ENCODE peak calls at places on chromosome 22, in eight cellular contexts. M is colonic mucosa, N is MM.1S, Q is IMR-90, A is DND-41, O is mesendoderm, D is HepG2, B is mammary epithelial cell. U is an unnamed sample.

GRCh38 chr22:36256474-36256873 is 3.5 kb downstream of the APOL1 start:
- DNase-seq in A (no peak), O (no peak), N (no peak), B (no peak), M (no peak), D (no peak), Q (peak; percentile 55), U (no peak)

GRCh38 chr22:19290400-19291217 is 910 bp downstream of the CLTCL1 start:
- DNase-seq in Q (no peak), M (no peak), D (peak; percentile 10), B (no peak), N (no peak), O (no peak), A (no peak), U (no peak)

GRCh38 chr22:48659393-48659792 is 1168.3 kb downstream of the BRD1 start:
- DNase-seq in A (no peak), O (no peak), B (no peak), M (no peak), N (no peak), Q (no peak), D (no peak), U (no peak)

GRCh38 chr22:26321469-26321913 is 107.6 kb upstream of the ASPHD2 start:
- DNase-seq in A (no peak), M (no peak), D (no peak), N (no peak), O (peak; percentile 70), B (no peak), Q (peak; percentile 45), U (no peak)

GRCh38 chr22:45154383-45154782 is 9.3 kb upstream of the NUP50 start:
- DNase-seq in N (no peak), A (no peak), D (no peak), Q (peak; percentile 67), M (no peak), O (no peak), B (no peak), U (no peak)

GRCh38 chr22:46797355-46797754 is 34.9 kb downstream of the TBC1D22A start:
- DNase-seq in N (no peak), D (peak; percentile 12), B (peak; percentile 39), A (no peak), O (peak; percentile 56), M (no peak), Q (peak; percentile 55), U (no peak)

GRCh38 chr22:46547883-46548244 is 10.4 kb upstream of the CELSR1 start:
- DNase-seq in N (no peak), Q (peak; percentile 92), B (peak; percentile 71), D (peak; percentile 58), O (no peak), M (no peak), A (no peak), U (no peak)

GRCh38 chr22:35452351-35452781 is 52.4 kb downstream of the MCM5 start:
- DNase-seq in O (no peak), B (no peak), N (no peak), M (peak; percentile 86), D (no peak), A (no peak), Q (no peak), U (no peak)

GRCh38 chr22:42655693-42656092 is 6.5 kb upstream of the CYB5R3 start:
- DNase-seq in B (no peak), M (no peak), O (peak; percentile 53), A (no peak), D (no peak), N (peak; percentile 79), Q (no peak), U (no peak)

GRCh38 chr22:35777335-35777975 is 59.8 kb downstream of the APOL5 start:
- DNase-seq in M (no peak), A (no peak), Q (peak; percentile 92), D (no peak), B (peak; percentile 57), N (no peak), O (peak; percentile 12), U (no peak)

GRCh38 chr22:44050766-44051747 is 27.0 kb downstream of the PARVB start:
- DNase-seq in Q (no peak), O (no peak), B (no peak), M (no peak), A (no peak), N (no peak), D (no peak), U (no peak)

GRCh38 chr22:49667236-49667635 is 160.4 kb downstream of the BRD1 start:
- DNase-seq in A (peak; percentile 18), O (no peak), M (no peak), Q (no peak), D (no peak), B (no peak), N (no peak), U (peak; percentile 55)

GRCh38 chr22:30705710-30706651 is 11.3 kb downstream of the OSBP2 start:
- DNase-seq in D (peak; percentile 13), N (peak; percentile 73), M (no peak), A (no peak), Q (peak; percentile 80), O (peak; percentile 84), B (no peak), U (no peak)

GRCh38 chr22:30453731-30454510 is 17.9 kb downstream of the SEC14L3 start:
- DNase-seq in D (no peak), N (no peak), A (peak; percentile 26), M (no peak), O (peak; percentile 48), B (no peak), Q (no peak), U (no peak)

GRCh38 chr22:29265929-29266328 is 1.9 kb downstream of the RHBDD3 start:
- DNase-seq in B (no peak), M (no peak), O (no peak), Q (no peak), A (no peak), D (no peak), N (no peak), U (no peak)
- H3K27ac ChIP-seq in B (no peak overlapping the region), M (no peak overlapping the region), O (peak overlapping the region; percentile 91), Q (no peak overlapping the region), A (peak overlapping the region; percentile 100), D (no peak overlapping the region), N (no peak overlapping the region), U (peak overlapping the region; percentile 100)

DNA sequence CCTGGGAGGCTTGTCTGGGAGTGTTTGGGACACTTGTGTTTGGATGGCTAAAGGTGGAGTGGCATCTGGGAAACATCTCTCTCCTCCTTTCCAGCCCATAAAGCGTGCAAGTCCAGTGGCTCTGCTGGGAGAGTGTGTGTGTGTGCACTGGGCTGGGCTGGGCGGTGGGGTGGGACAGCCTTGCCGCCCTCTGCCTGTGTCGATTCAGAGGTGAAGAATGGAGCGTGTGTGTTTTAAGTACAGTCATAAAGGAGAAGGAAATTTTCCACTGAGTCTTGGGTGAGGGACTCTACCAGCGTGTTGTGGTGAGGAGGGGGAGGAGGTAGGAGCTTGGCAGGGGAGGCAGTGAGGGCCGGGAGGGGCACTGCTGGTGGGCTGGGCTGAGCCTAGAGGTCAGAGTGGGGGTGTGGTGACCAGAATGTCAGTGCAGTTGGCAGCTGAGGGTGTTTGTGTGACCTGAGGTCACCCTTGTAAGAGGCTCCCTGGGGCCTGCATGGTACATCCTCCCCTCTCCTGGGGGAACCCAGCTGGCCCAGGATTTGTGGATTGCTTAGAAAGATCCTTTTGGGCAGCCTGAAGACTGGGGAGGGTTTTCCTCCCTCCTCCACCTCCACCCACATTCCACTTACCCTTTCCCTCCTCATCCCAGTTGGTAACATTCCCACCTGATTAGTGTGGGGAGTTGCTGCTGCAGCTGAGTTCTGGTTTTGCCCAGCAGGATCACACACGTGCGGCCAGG is 1.7 kb downstream of the TIMP3 start:
- DNase-seq in O (peak; percentile 65), D (no peak), A (no peak), B (peak; percentile 68), M (no peak), Q (peak; percentile 70), N (no peak), U (no peak)
- H3K9ac ChIP-seq in O (peak overlapping the region; percentile 80), D (peak overlapping the region; percentile 71), A (no peak overlapping the region), B (peak overlapping the region; percentile 59), M (peak overlapping the region; percentile 68), Q (peak overlapping the region; percentile 95), N (no peak overlapping the region), U (peak overlapping the region; percentile 71)

DNA sequence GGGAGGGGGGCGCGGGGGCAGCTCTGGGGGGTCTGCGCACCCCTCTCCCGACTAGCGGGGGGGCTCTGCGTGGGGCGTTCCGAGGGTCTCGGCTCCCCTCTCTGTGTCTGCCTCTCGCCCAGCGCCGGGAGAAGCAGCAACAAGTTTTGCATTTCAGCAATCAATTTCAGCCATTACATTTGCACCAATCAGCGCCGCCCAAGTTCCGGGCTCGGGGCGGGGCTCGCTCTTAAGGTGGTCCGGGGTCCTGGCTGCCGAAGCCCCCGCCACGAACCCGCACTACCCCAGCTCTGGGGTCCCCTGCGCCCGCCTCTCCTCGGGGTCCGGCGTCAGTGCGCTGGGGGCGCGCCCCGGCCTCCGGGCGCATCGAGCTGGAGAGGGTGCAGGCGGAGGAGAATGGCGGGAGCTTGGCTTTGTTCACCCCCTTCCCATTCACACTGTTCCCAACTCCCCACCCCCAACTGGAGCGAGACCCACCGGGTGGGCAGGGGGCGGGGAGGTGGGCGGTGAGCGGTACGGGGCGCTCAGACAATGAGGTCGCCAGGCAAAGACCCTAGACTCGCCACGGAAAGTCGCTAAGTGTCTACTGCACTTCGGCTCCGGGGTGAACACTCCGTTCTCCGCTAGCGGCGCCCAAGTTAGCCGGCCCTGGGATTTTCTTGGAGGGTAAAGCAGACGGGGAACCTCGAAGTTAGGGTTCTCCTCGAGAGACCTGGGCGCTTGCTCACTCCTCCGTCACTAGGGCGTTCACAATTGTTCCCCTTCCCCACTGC is at the start of gene MN1:
- DNase-seq in M (peak; percentile 42), O (no peak), N (no peak), D (no peak), Q (peak; percentile 35), A (no peak), B (peak; percentile 60), U (no peak)
- H3K4me3 ChIP-seq in M (peak within 1 kb of the TSS; percentile 77), O (peak within 1 kb of the TSS; percentile 65), N (no peak within 1 kb of the TSS), D (peak within 1 kb of the TSS; percentile 53), Q (peak within 1 kb of the TSS; percentile 98), A (no peak within 1 kb of the TSS), B (peak within 1 kb of the TSS; percentile 92), U (peak within 1 kb of the TSS; percentile 89)

GRCh38 chr22:37487129-37487528 is 945 bp upstream of the MFNG start:
- DNase-seq in Q (no peak), A (no peak), N (no peak), M (no peak), D (no peak), B (no peak), O (no peak), U (no peak)

GRCh38 chr22:37485006-37485713 is 1.0 kb downstream of the MFNG start:
- DNase-seq in M (no peak), D (no peak), B (no peak), Q (no peak), N (peak; percentile 45), O (no peak), A (peak; percentile 61), U (no peak)

GRCh38 chr22:37486224-37486845 is at the start of gene MFNG:
- DNase-seq in N (peak; percentile 93), Q (peak; percentile 6), M (peak; percentile 74), B (peak; percentile 48), D (peak; percentile 64), A (peak; percentile 60), O (peak; percentile 60), U (no peak)

GRCh38 chr22:37484115-37485005 is 1.8 kb downstream of the MFNG start:
- DNase-seq in Q (no peak), N (peak; percentile 86), D (no peak), O (no peak), B (no peak), M (peak; percentile 72), A (peak; percentile 81), U (no peak)

GRCh38 chr22:37485714-37486223 is 415 bp downstream of the MFNG start:
- DNase-seq in A (peak; percentile 28), N (peak; percentile 41), O (no peak), B (no peak), Q (no peak), M (no peak), D (no peak), U (no peak)
- H3K27ac ChIP-seq in A (peak overlapping the region; percentile 90), N (peak overlapping the region; percentile 75), O (no peak overlapping the region), B (no peak overlapping the region), Q (no peak overlapping the region), M (peak overlapping the region; percentile 71), D (no peak overlapping the region), U (no peak overlapping the region)